ENCODE peak calls at places on chromosomes 5 and 9, in five cellular contexts. P is HepG2, U is GM12878, Q is H1, M is NT2/D1. E is an unnamed sample.

GRCh38 chr5:112238473-112238872 is 180.6 kb downstream of the EPB41L4A start:
- DNase-seq in U (no peak), M (no peak), Q (no peak), P (no peak), E (no peak)

GRCh38 chr9:37935106-37935505 is 31.2 kb upstream of the SLC25A51 start:
- DNase-seq in U (no peak), Q (no peak), P (no peak), M (no peak), E (no peak)

GRCh38 chr9:133933426-133934026 is 58.6 kb downstream of the VAV2 start:
- DNase-seq in P (no peak), Q (no peak), U (no peak), M (no peak), E (no peak)

GRCh38 chr9:133734600-133735414 is 3.3 kb downstream of the SARDH start:
- DNase-seq in P (no peak), U (no peak), M (peak), Q (no peak), E (no peak)

GRCh38 chr5:44402084-44402483 is 12.9 kb upstream of the FGF10 start:
- DNase-seq in U (no peak), P (no peak), Q (no peak), M (no peak), E (no peak)

GRCh38 chr5:118984602-118985001 is 3.7 kb downstream of the DTWD2 start:
- DNase-seq in P (no peak), M (no peak), Q (no peak), U (no peak), E (no peak)

GRCh38 chr5:107293551-107293950 is 377.2 kb downstream of the EFNA5 start:
- DNase-seq in Q (no peak), P (no peak), U (no peak), M (no peak), E (no peak)

GRCh38 chr5:17374973-17375844 is 122.8 kb upstream of the TAF11L2 start:
- DNase-seq in U (no peak), M (peak), Q (peak), P (peak), E (no peak)

GRCh38 chr9:115461284-115461683 is 343.3 kb upstream of the TNC start:
- DNase-seq in P (no peak), M (no peak), Q (no peak), U (no peak), E (no peak)

GRCh38 chr5:134568761-134569725 is 43.6 kb downstream of the JADE2 start:
- DNase-seq in U (no peak), P (no peak), M (no peak), Q (no peak), E (no peak)

GRCh38 chr9:99103054-99103453 is 1.9 kb upstream of the TGFBR1 start:
- DNase-seq in M (no peak), P (no peak), Q (no peak), U (no peak), E (no peak)

GRCh38 chr9:34508951-34509350 is 13.8 kb downstream of the ENHO start:
- DNase-seq in P (no peak), U (no peak), M (no peak), Q (no peak), E (no peak)

GRCh38 chr5:43129161-43129560 is 8.4 kb downstream of the ZNF131 start:
- DNase-seq in U (no peak), M (no peak), Q (no peak), P (no peak), E (no peak)

GRCh38 chr5:64165500-64166200 is at the start of gene RNF180:
- DNase-seq in Q (peak), U (no peak), P (no peak), M (no peak), E (peak)

GRCh38 chr5:142316051-142316450 is 8.8 kb downstream of the SPRY4 start:
- DNase-seq in U (no peak), M (no peak), P (no peak), Q (no peak), E (peak)

GRCh38 chr9:137956688-137957385 is 79.3 kb downstream of the CACNA1B start:
- DNase-seq in P (no peak), M (no peak), U (no peak), Q (no peak), E (no peak)

GRCh38 chr5:178389796-178390195 is 157.2 kb upstream of the PHYKPL start:
- DNase-seq in Q (no peak), U (no peak), M (no peak), P (no peak), E (no peak)

GRCh38 chr5:154513669-154514084 is 35.6 kb upstream of the HAND1 start:
- DNase-seq in Q (no peak), M (no peak), U (peak), P (no peak), E (no peak)

GRCh38 chr9:80157561-80157983 is 585.8 kb downstream of the TLE4 start:
- DNase-seq in U (no peak), M (no peak), Q (no peak), P (no peak), E (no peak)

GRCh38 chr9:4499917-4500316 is 9.6 kb downstream of the SLC1A1 start:
- DNase-seq in M (no peak), P (no peak), Q (no peak), U (no peak), E (no peak)
- TF ChIP-seq SUZ12 in M (no peak), P (no peak), Q (no peak), U (no peak), E (no peak)

GRCh38 chr5:139046551-139046950 is 151.6 kb downstream of the SIL1 start:
- DNase-seq in U (no peak), M (no peak), Q (no peak), P (no peak), E (no peak)

GRCh38 chr5:139052975-139053374 is 145.2 kb downstream of the SIL1 start:
- DNase-seq in Q (no peak), U (no peak), M (no peak), P (no peak), E (no peak)

GRCh38 chr5:139050432-139050831 is 147.7 kb downstream of the SIL1 start:
- DNase-seq in P (no peak), M (no peak), U (no peak), Q (no peak), E (no peak)

GRCh38 chr5:139051392-139051791 is 146.8 kb downstream of the SIL1 start:
- DNase-seq in P (no peak), U (no peak), Q (no peak), M (no peak), E (no peak)
- TF ChIP-seq SUZ12 in P (no peak), U (no peak), Q (no peak), M (no peak), E (no peak)

GRCh38 chr5:159510282-159510681 is 180.0 kb upstream of the IL12B start:
- DNase-seq in P (peak), M (peak), U (no peak), Q (peak), E (peak)

GRCh38 chr5:159508344-159508743 is 178.1 kb upstream of the IL12B start:
- DNase-seq in Q (no peak), P (no peak), U (no peak), M (no peak), E (no peak)

GRCh38 chr5:159509002-159509660 is 178.8 kb upstream of the IL12B start:
- DNase-seq in U (no peak), P (no peak), M (no peak), Q (no peak), E (no peak)

GRCh38 chr5:159514229-159514822 is 184.0 kb upstream of the IL12B start:
- DNase-seq in Q (no peak), M (no peak), U (no peak), P (no peak), E (no peak)

DNA sequence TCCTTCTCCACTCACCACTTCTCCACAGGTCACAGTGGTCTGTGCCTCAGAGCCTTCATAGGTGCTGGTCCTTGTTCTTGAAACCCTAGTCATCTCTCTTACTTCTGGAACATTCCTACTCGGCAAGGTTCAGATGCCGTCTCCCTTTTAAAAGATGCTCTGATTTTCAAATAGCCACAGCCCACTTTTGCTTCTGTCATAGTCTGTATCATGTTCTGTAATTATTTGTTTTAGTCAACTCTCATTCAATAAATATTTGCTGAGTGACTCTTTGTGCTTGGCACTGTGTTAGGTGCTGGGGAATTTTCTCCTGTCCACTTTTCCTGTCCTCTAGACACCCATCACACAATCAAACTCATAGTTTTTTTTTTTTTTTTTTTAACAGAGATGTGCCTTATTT is 181.3 kb upstream of the IL12B start:
- DNase-seq in Q (no peak), U (no peak), M (no peak), P (peak), E (no peak)
- TF ChIP-seq SUZ12 in Q (no peak), U (no peak), M (no peak), P (no peak), E (no peak)

GRCh38 chr5:123795688-123796087 is 283.7 kb downstream of the CSNK1G3 start:
- DNase-seq in P (no peak), U (no peak), M (no peak), Q (no peak), E (no peak)

GRCh38 chr5:123802298-123802951 is 290.4 kb downstream of the CSNK1G3 start:
- DNase-seq in M (peak), U (no peak), P (no peak), Q (no peak), E (no peak)

GRCh38 chr5:123803359-123803758 is 291.4 kb downstream of the CSNK1G3 start:
- DNase-seq in U (no peak), P (no peak), Q (no peak), M (no peak), E (no peak)

GRCh38 chr5:123805300-123805699 is 293.3 kb downstream of the CSNK1G3 start:
- DNase-seq in Q (no peak), M (no peak), P (no peak), U (no peak), E (no peak)

GRCh38 chr5:123800640-123801039 is 288.7 kb downstream of the CSNK1G3 start:
- DNase-seq in M (no peak), Q (no peak), P (no peak), U (no peak), E (no peak)
- TF ChIP-seq SUZ12 in M (no peak), Q (no peak), P (no peak), U (no peak), E (no peak)